ENCODE peak calls at places on chromosome 5, in seven cellular contexts. S is dorsolateral prefrontal cortex, C is HTR-8/SVneo, X is C1 segment of cervical spinal cord, J is NCI-H146, H is lung microvascular endothelial cell, M is left lung. B is an unnamed sample.
A peak's percentile ranks its signal among the peaks of the same experiment; 100 is the strongest.

GRCh38 chr5:175654807-175655206 is 3.1 kb upstream of the HRH2 start:
- DNase-seq in C (no peak), M (no peak), S (no peak), X (no peak), H (no peak), J (no peak), B (no peak)

GRCh38 chr5:37833990-37834389 is 5.9 kb downstream of the GDNF start:
- DNase-seq in S (no peak), C (no peak), X (no peak), J (no peak), H (no peak), M (no peak), B (no peak)

GRCh38 chr5:166992874-166993722 is 1298.3 kb upstream of the WWC1 start:
- DNase-seq in X (no peak), C (no peak), H (no peak), S (no peak), J (no peak), M (no peak), B (no peak)

GRCh38 chr5:130549884-130550552 is 615.0 kb downstream of the HINT1 start:
- DNase-seq in C (no peak), X (no peak), S (no peak), H (peak; percentile 32), J (no peak), M (no peak), B (peak; percentile 40)

GRCh38 chr5:178788381-178789085 is 58.1 kb upstream of the ZNF354A start:
- DNase-seq in J (no peak), M (no peak), C (no peak), X (no peak), H (no peak), S (no peak), B (no peak)

GRCh38 chr5:6342689-6343315 is 35.5 kb downstream of the MED10 start:
- DNase-seq in S (no peak), H (no peak), M (no peak), X (no peak), C (no peak), J (no peak), B (no peak)

GRCh38 chr5:112004867-112005532 is 248.0 kb upstream of the NREP start:
- DNase-seq in C (no peak), J (no peak), M (no peak), H (no peak), X (no peak), S (no peak), B (no peak)

GRCh38 chr5:180813418-180813817 is 10.8 kb upstream of the MGAT1 start:
- DNase-seq in X (no peak), S (no peak), C (no peak), J (no peak), H (no peak), M (no peak), B (no peak)

GRCh38 chr5:65172486-65173129 is 309.1 kb downstream of the ADAMTS6 start:
- DNase-seq in C (no peak), H (no peak), X (no peak), M (no peak), J (no peak), S (no peak), B (no peak)

GRCh38 chr5:137144656-137145055 is 354.5 kb downstream of the SPOCK1 start:
- DNase-seq in J (no peak), M (no peak), H (no peak), X (no peak), C (no peak), S (no peak), B (no peak)

GRCh38 chr5:124745367-124746251 is 830 bp downstream of the ZNF608 start:
- DNase-seq in S (no peak), M (no peak), J (peak; percentile 32), C (no peak), H (peak; percentile 45), X (no peak), B (no peak)

GRCh38 chr5:14212838-14213237 is 69.7 kb downstream of the TRIO start:
- DNase-seq in C (no peak), J (no peak), H (no peak), S (no peak), X (no peak), M (no peak), B (no peak)

GRCh38 chr5:175573493-175574269 is 84.2 kb upstream of the HRH2 start:
- DNase-seq in H (no peak), J (no peak), S (no peak), X (no peak), M (no peak), C (no peak), B (no peak)

GRCh38 chr5:134561871-134562296 is 36.4 kb downstream of the JADE2 start:
- DNase-seq in X (no peak), M (no peak), S (no peak), H (peak; percentile 55), J (no peak), C (no peak), B (peak; percentile 62)

GRCh38 chr5:174355208-174355612 is 309.7 kb downstream of the NSG2 start:
- DNase-seq in H (no peak), M (no peak), S (no peak), C (peak; percentile 61), J (no peak), X (no peak), B (peak; percentile 12)

GRCh38 chr5:150239099-150239793 is 49.4 kb downstream of the SLC6A7 start:
- DNase-seq in J (no peak), S (no peak), X (no peak), H (no peak), M (peak; percentile 65), C (no peak), B (no peak)

GRCh38 chr5:123278284-123278683 is 144.9 kb downstream of the CEP120 start:
- DNase-seq in S (no peak), M (no peak), C (no peak), J (no peak), X (no peak), H (no peak), B (peak; percentile 23)

GRCh38 chr5:19795218-19795617 is 192.8 kb downstream of the CDH18 start:
- DNase-seq in J (no peak), X (no peak), M (no peak), H (no peak), S (no peak), C (peak; percentile 13), B (peak; percentile 1)

GRCh38 chr5:78738693-78739300 is 90.2 kb upstream of the LHFPL2 start:
- DNase-seq in S (no peak), C (no peak), H (no peak), X (no peak), J (no peak), M (no peak), B (no peak)

GRCh38 chr5:56190500-56190899 is 42.6 kb downstream of the ANKRD55 start:
- DNase-seq in S (no peak), X (no peak), J (no peak), H (peak; percentile 98), C (no peak), M (no peak), B (peak; percentile 19)

GRCh38 chr5:87020099-87020934 is 247.4 kb upstream of the RASA1 start:
- DNase-seq in S (peak; percentile 56), C (peak; percentile 12), X (peak; percentile 44), J (no peak), H (peak; percentile 25), M (no peak), B (peak; percentile 39)

GRCh38 chr5:80215523-80215922 is 40.3 kb downstream of the SERINC5 start:
- DNase-seq in S (no peak), X (no peak), C (no peak), M (no peak), H (no peak), J (no peak), B (no peak)

GRCh38 chr5:81779935-81780266 is 29.0 kb upstream of the SSBP2 start:
- DNase-seq in J (no peak), X (no peak), C (no peak), S (no peak), H (no peak), M (no peak), B (no peak)

GRCh38 chr5:181024245-181025029 is 15.6 kb upstream of the BTNL9 start:
- DNase-seq in C (no peak), H (no peak), J (no peak), X (no peak), M (no peak), S (no peak), B (no peak)

GRCh38 chr5:117623042-117623815 is 1048.6 kb upstream of the SEMA6A start:
- DNase-seq in M (no peak), C (no peak), X (no peak), S (no peak), J (no peak), H (no peak), B (no peak)

GRCh38 chr5:157602505-157602904 is 26.9 kb upstream of the ADAM19 start:
- DNase-seq in J (no peak), S (no peak), X (no peak), C (no peak), H (no peak), M (no peak), B (no peak)

GRCh38 chr5:113182658-113183344 is 206.2 kb downstream of the DCP2 start:
- DNase-seq in H (no peak), M (no peak), X (no peak), J (no peak), S (no peak), C (no peak), B (no peak)

GRCh38 chr5:170746081-170746951 is 37.2 kb upstream of the GABRP start:
- DNase-seq in J (no peak), X (no peak), S (no peak), C (no peak), H (peak; percentile 34), M (no peak), B (no peak)

GRCh38 chr5:149497357-149497756 is 53.9 kb downstream of the CSNK1A1 start:
- DNase-seq in M (no peak), S (no peak), H (no peak), C (no peak), X (no peak), J (no peak), B (no peak)